ENCODE peak calls at places on chromosomes 7 and 10, in six cellular contexts. One of them, this sample, is unnamed.

GRCh38 chr10:18545626-18546025 is 105.8 kb downstream of the NSUN6 start:
- DNase-seq in breast epithelium: no peak
- DNase-seq in activated naive CD4-positive, alpha-beta T cell treated with anti-CD3 and anti-CD28 coated beads, Interleukin-2, amount 10 ng/mL, durations not matched to agents 7 days and 5 days: no peak
- DNase-seq in cardiac fibroblast: no peak
- DNase-seq in NCI-H1417: no peak
- DNase-seq in T-helper 22 cell: no peak
- DNase-seq in this sample: no peak

GRCh38 chr7:141073641-141074161 is at the start of gene TMEM178B:
- DNase-seq in activated naive CD4-positive, alpha-beta T cell treated with anti-CD3 and anti-CD28 coated beads, Interleukin-2, amount 10 ng/mL, durations not matched to agents 7 days and 5 days: peak
- DNase-seq in NCI-H1417: peak
- DNase-seq in cardiac fibroblast: no peak
- DNase-seq in breast epithelium: no peak
- DNase-seq in T-helper 22 cell: no peak
- DNase-seq in this sample: no peak

GRCh38 chr10:43863859-43864591 is 215.3 kb upstream of the ZNF32 start:
- DNase-seq in activated naive CD4-positive, alpha-beta T cell treated with anti-CD3 and anti-CD28 coated beads, Interleukin-2, amount 10 ng/mL, durations not matched to agents 7 days and 5 days: no peak
- DNase-seq in NCI-H1417: no peak
- DNase-seq in breast epithelium: no peak
- DNase-seq in cardiac fibroblast: peak
- DNase-seq in T-helper 22 cell: no peak
- DNase-seq in this sample: no peak

GRCh38 chr7:135512135-135512887 is 2.4 kb upstream of the CNOT4 start:
- DNase-seq in breast epithelium: no peak
- DNase-seq in NCI-H1417: peak
- DNase-seq in cardiac fibroblast: peak
- DNase-seq in T-helper 22 cell: no peak
- DNase-seq in activated naive CD4-positive, alpha-beta T cell treated with anti-CD3 and anti-CD28 coated beads, Interleukin-2, amount 10 ng/mL, durations not matched to agents 7 days and 5 days: peak
- DNase-seq in this sample: peak

GRCh38 chr7:29723599-29723998 is 82.7 kb upstream of the WIPF3 start:
- DNase-seq in T-helper 22 cell: no peak
- DNase-seq in cardiac fibroblast: peak
- DNase-seq in breast epithelium: no peak
- DNase-seq in NCI-H1417: no peak
- DNase-seq in activated naive CD4-positive, alpha-beta T cell treated with anti-CD3 and anti-CD28 coated beads, Interleukin-2, amount 10 ng/mL, durations not matched to agents 7 days and 5 days: no peak
- DNase-seq in this sample: no peak

GRCh38 chr7:139153832-139154231 is 44.3 kb upstream of the ZC3HAV1 start:
- DNase-seq in activated naive CD4-positive, alpha-beta T cell treated with anti-CD3 and anti-CD28 coated beads, Interleukin-2, amount 10 ng/mL, durations not matched to agents 7 days and 5 days: no peak
- DNase-seq in T-helper 22 cell: no peak
- DNase-seq in cardiac fibroblast: peak
- DNase-seq in breast epithelium: no peak
- DNase-seq in NCI-H1417: no peak
- DNase-seq in this sample: no peak

GRCh38 chr7:130228840-130229239 is 21.2 kb downstream of the SSMEM1 start:
- DNase-seq in activated naive CD4-positive, alpha-beta T cell treated with anti-CD3 and anti-CD28 coated beads, Interleukin-2, amount 10 ng/mL, durations not matched to agents 7 days and 5 days: no peak
- DNase-seq in NCI-H1417: no peak
- DNase-seq in T-helper 22 cell: no peak
- DNase-seq in cardiac fibroblast: no peak
- DNase-seq in breast epithelium: no peak
- DNase-seq in this sample: no peak

GRCh38 chr10:17562572-17562971 is 54.6 kb downstream of the HACD1 start:
- DNase-seq in T-helper 22 cell: no peak
- DNase-seq in breast epithelium: no peak
- DNase-seq in activated naive CD4-positive, alpha-beta T cell treated with anti-CD3 and anti-CD28 coated beads, Interleukin-2, amount 10 ng/mL, durations not matched to agents 7 days and 5 days: no peak
- DNase-seq in cardiac fibroblast: peak
- DNase-seq in NCI-H1417: peak
- DNase-seq in this sample: no peak

GRCh38 chr7:151964951-151965350 is 8.7 kb downstream of the GALNTL5 start:
- DNase-seq in activated naive CD4-positive, alpha-beta T cell treated with anti-CD3 and anti-CD28 coated beads, Interleukin-2, amount 10 ng/mL, durations not matched to agents 7 days and 5 days: no peak
- DNase-seq in NCI-H1417: no peak
- DNase-seq in cardiac fibroblast: no peak
- DNase-seq in breast epithelium: no peak
- DNase-seq in T-helper 22 cell: no peak
- DNase-seq in this sample: no peak

GRCh38 chr7:151168022-151168786 is 710 bp upstream of the GBX1 start:
- DNase-seq in activated naive CD4-positive, alpha-beta T cell treated with anti-CD3 and anti-CD28 coated beads, Interleukin-2, amount 10 ng/mL, durations not matched to agents 7 days and 5 days: peak
- DNase-seq in cardiac fibroblast: peak
- DNase-seq in breast epithelium: no peak
- DNase-seq in T-helper 22 cell: peak
- DNase-seq in NCI-H1417: peak
- DNase-seq in this sample: no peak